ENCODE peak calls at places on chromosome 3, in eight cellular contexts. L is GM10248, I is Calu3, X is PC-3, G is fibroblast of mammary gland, H is OCI-LY7, Q is WERI-Rb-1, S is fibroblast of pulmonary artery. J is an unnamed sample.

GRCh38 chr3:58998476-58999117 is 51.2 kb downstream of the CFAP20DC start:
- DNase-seq in X (peak), I (peak), Q (peak), L (no peak), H (no peak), S (peak), G (peak), J (peak)

GRCh38 chr3:48434591-48435222 is 4.8 kb upstream of the PLXNB1 start:
- DNase-seq in G (no peak), L (no peak), S (no peak), I (no peak), X (no peak), H (no peak), Q (no peak), J (no peak)

GRCh38 chr3:57958642-57959406 is 49.4 kb upstream of the FLNB start:
- DNase-seq in G (peak), H (no peak), I (peak), Q (no peak), S (peak), L (peak), X (peak), J (peak)

GRCh38 chr3:129310111-129310601 is 31.5 kb downstream of the HMCES start:
- DNase-seq in S (no peak), I (peak), G (no peak), L (peak), H (no peak), Q (no peak), X (peak), J (no peak)

GRCh38 chr3:67459131-67459530 is 195.3 kb downstream of the SUCLG2 start:
- DNase-seq in I (no peak), L (no peak), G (no peak), Q (no peak), X (no peak), H (no peak), S (no peak), J (peak)

GRCh38 chr3:152287898-152288576 is 19.3 kb downstream of the MBNL1 start:
- DNase-seq in X (peak), H (no peak), S (no peak), L (no peak), I (no peak), Q (no peak), G (peak), J (no peak)

GRCh38 chr3:10445561-10445960 is 59.8 kb downstream of the ATP2B2 start:
- DNase-seq in H (no peak), Q (no peak), I (no peak), S (no peak), G (no peak), L (no peak), X (peak), J (no peak)

GRCh38 chr3:29255854-29256696 is 24.8 kb upstream of the RBMS3 start:
- DNase-seq in S (peak), X (peak), H (no peak), L (no peak), Q (no peak), I (no peak), G (peak), J (peak)

GRCh38 chr3:23646201-23646955 is 159.4 kb upstream of the UBE2E1 start:
- DNase-seq in I (no peak), X (peak), H (no peak), L (no peak), S (no peak), G (no peak), Q (no peak), J (no peak)

GRCh38 chr3:147354621-147355020 is 51.7 kb downstream of the ZIC4 start:
- DNase-seq in I (peak), S (no peak), L (no peak), Q (no peak), H (no peak), X (no peak), G (no peak), J (peak)

GRCh38 chr3:140216249-140216648 is 281.3 kb downstream of the CLSTN2 start:
- DNase-seq in L (peak), I (peak), S (no peak), Q (no peak), G (peak), X (no peak), H (peak), J (peak)

GRCh38 chr3:33658971-33659848 is 58.8 kb downstream of the CLASP2 start:
- DNase-seq in L (peak), X (no peak), S (peak), G (peak), H (peak), Q (peak), I (peak), J (peak)

GRCh38 chr3:182904164-182904563 is 76.2 kb downstream of the DCUN1D1 start:
- DNase-seq in G (no peak), L (no peak), X (no peak), H (no peak), I (no peak), S (no peak), Q (no peak), J (no peak)
- TF ChIP-seq CTCF in G (peak), L (no peak), X (peak), H (no peak), I (peak), S (peak), Q (peak), J (peak)

GRCh38 chr3:43185256-43185655 is 79.4 kb upstream of the POMGNT2 start:
- DNase-seq in L (no peak), H (no peak), I (no peak), Q (no peak), S (no peak), G (no peak), X (no peak), J (no peak)
- TF ChIP-seq CTCF in L (no peak), H (no peak), I (no peak), Q (no peak), S (no peak), G (no peak), X (no peak), J (no peak)

GRCh38 chr3:3089017-3089416 is 21.2 kb downstream of the IL5RA start:
- DNase-seq in X (no peak), G (no peak), S (no peak), H (peak), Q (no peak), I (no peak), L (peak), J (no peak)
- TF ChIP-seq CTCF in X (no peak), G (no peak), S (no peak), H (peak), Q (no peak), I (no peak), L (no peak), J (no peak)

GRCh38 chr3:188041193-188041592 is 112.8 kb upstream of the LPP start:
- DNase-seq in G (no peak), Q (no peak), I (no peak), L (no peak), X (no peak), H (no peak), S (no peak), J (no peak)

GRCh38 chr3:188034989-188035388 is 119.0 kb upstream of the LPP start:
- DNase-seq in L (no peak), I (no peak), S (no peak), X (no peak), Q (no peak), G (no peak), H (no peak), J (no peak)

GRCh38 chr3:188036375-188036985 is 117.5 kb upstream of the LPP start:
- DNase-seq in Q (no peak), G (no peak), H (peak), S (no peak), L (no peak), X (no peak), I (peak), J (no peak)

GRCh38 chr3:188037965-188038581 is 115.9 kb upstream of the LPP start:
- DNase-seq in Q (no peak), H (no peak), I (no peak), L (no peak), G (peak), S (no peak), X (peak), J (no peak)

DNA sequence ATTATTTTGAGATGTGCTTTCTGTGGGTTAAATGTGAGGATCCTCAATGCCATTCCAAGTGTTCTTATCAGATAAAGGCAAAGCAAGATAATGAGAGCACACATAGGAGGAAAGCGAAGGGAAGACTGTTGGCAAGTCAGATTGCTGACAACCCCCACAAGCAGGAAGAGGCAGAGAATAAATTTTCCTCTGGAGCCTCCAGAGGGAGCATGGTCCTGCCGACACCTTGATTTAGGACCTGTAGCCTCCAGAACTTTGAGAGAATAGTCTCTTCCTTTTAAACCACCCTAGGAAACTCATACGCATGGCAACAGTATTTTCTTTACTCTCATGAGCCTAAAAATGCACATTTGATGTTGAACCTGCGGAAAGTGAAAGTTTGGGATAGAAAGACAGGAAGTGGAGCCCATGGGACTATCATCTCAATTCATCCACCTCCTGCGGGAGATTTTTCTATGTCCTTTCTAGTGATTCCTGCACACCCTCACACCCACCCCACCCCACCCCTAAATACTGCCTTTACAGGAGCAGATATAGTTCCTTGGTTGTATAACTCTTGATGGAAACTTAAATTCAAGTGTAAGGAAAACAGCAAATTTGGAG is 116.7 kb upstream of the LPP start:
- DNase-seq in I (peak), X (peak), G (peak), L (no peak), H (no peak), S (peak), Q (peak), J (peak)
- TF ChIP-seq CTCF in I (peak), X (peak), G (peak), L (no peak), H (peak), S (peak), Q (peak), J (peak)

GRCh38 chr3:198071602-198072285 is 111.7 kb downstream of the LMLN start:
- DNase-seq in G (peak), L (peak), I (peak), S (peak), Q (no peak), H (no peak), X (peak), J (peak)
- TF ChIP-seq CTCF in G (peak), L (no peak), I (no peak), S (peak), Q (no peak), H (no peak), X (no peak), J (peak)

J was measured in choroid plexus epithelial cell.